ENCODE peak calls at places on chromosomes 16 and 17, in nine cellular contexts. Z is tibial nerve; L is HT-29; E is stimulated activated CD4-positive, alpha-beta T cell treated with anti-CD3 and anti-CD28 coated beads, Interleukin-2, amount 100 ng/mL, for 48 hours; P is activated naive CD4-positive, alpha-beta T cell; T is A172; M is GM12891; V is EH; A is activated naive CD8-positive, alpha-beta T cell treated with anti-CD3 and anti-CD28 coated beads, Interleukin-2, amount 50 U/mL, for 24 hours. Q is an unnamed sample.

GRCh38 chr16:19588661-19589060 is 33.2 kb downstream of the VPS35L start:
- DNase-seq in E (no peak), M (no peak), T (no peak), P (no peak), V (no peak), A (no peak), Z (no peak), L (no peak), Q (no peak)

GRCh38 chr17:49787932-49788442 is 494 bp upstream of the KAT7 start:
- DNase-seq in M (no peak), Z (no peak), E (no peak), L (no peak), A (no peak), T (peak), V (no peak), P (no peak), Q (no peak)

GRCh38 chr16:65083181-65083845 is 38.5 kb downstream of the CDH11 start:
- DNase-seq in Z (no peak), T (no peak), A (no peak), L (no peak), M (no peak), E (no peak), P (no peak), V (peak), Q (no peak)

GRCh38 chr17:61462734-61463067 is 10.5 kb downstream of the TBX4 start:
- DNase-seq in L (no peak), Z (no peak), P (no peak), V (no peak), M (no peak), E (no peak), A (no peak), T (no peak), Q (no peak)

GRCh38 chr17:69518951-69519350 is 104.5 kb downstream of the MAP2K6 start:
- DNase-seq in T (no peak), A (no peak), V (no peak), P (no peak), M (no peak), E (no peak), L (no peak), Z (no peak), Q (no peak)

GRCh38 chr17:75011788-75012319 is 616 bp upstream of the MRPL58 start:
- DNase-seq in A (no peak), L (no peak), T (no peak), E (no peak), M (no peak), P (no peak), V (peak), Z (peak), Q (no peak)

GRCh38 chr16:85083051-85083639 is 29.1 kb downstream of the CIBAR2 start:
- DNase-seq in P (no peak), A (no peak), E (no peak), T (no peak), L (no peak), V (no peak), Z (no peak), M (peak), Q (no peak)

GRCh38 chr16:31435341-31436220 is 7.0 kb downstream of the ZNF843 start:
- DNase-seq in M (no peak), A (no peak), E (no peak), Z (no peak), V (no peak), T (no peak), P (no peak), L (no peak), Q (no peak)

GRCh38 chr16:66365588-66365987 is 903 bp upstream of the CDH5 start:
- DNase-seq in V (peak), L (no peak), P (no peak), T (peak), E (no peak), M (no peak), A (no peak), Z (peak), Q (no peak)

GRCh38 chr17:17345294-17345597 is 42.1 kb downstream of the NT5M start:
- DNase-seq in E (no peak), V (no peak), T (no peak), M (no peak), L (no peak), P (no peak), A (no peak), Z (no peak), Q (no peak)

GRCh38 chr16:64390102-64390501 is 731.8 kb downstream of the CDH11 start:
- DNase-seq in P (no peak), E (no peak), V (no peak), M (no peak), Z (no peak), T (no peak), A (no peak), L (no peak), Q (no peak)

GRCh38 chr16:26317885-26318284 is 626.1 kb downstream of the HS3ST4 start:
- DNase-seq in Z (no peak), V (no peak), T (no peak), A (no peak), E (no peak), L (no peak), P (no peak), M (no peak), Q (no peak)

GRCh38 chr17:68356520-68356919 is 65.2 kb downstream of the ARSG start:
- DNase-seq in A (peak), V (no peak), L (no peak), E (peak), T (no peak), Z (no peak), M (no peak), P (no peak), Q (peak)

GRCh38 chr17:30104575-30105339 is 11.9 kb upstream of the NSRP1 start:
- DNase-seq in V (peak), A (peak), Z (peak), M (no peak), P (peak), L (peak), E (peak), T (peak), Q (peak)

GRCh38 chr16:8905795-8906591 is 23.8 kb downstream of the LITAFD start:
- DNase-seq in E (no peak), Z (no peak), A (no peak), V (no peak), T (no peak), P (no peak), M (no peak), L (no peak), Q (no peak)

GRCh38 chr16:67945392-67945933 is 1.5 kb upstream of the LCAT start:
- DNase-seq in T (peak), L (no peak), A (no peak), P (no peak), M (no peak), E (no peak), Z (no peak), V (no peak), Q (no peak)

GRCh38 chr17:4896332-4897197 is 2.8 kb upstream of the C17orf107 start:
- DNase-seq in L (no peak), P (no peak), E (no peak), T (no peak), M (no peak), Z (no peak), A (no peak), V (no peak), Q (no peak)

GRCh38 chr16:19289805-19290490 is 4.4 kb downstream of the CLEC19A start:
- DNase-seq in M (no peak), E (no peak), Z (no peak), P (no peak), T (no peak), V (no peak), L (no peak), A (no peak), Q (no peak)

Q was measured in naive thymus-derived CD4-positive, alpha-beta T cell.